ENCODE peak calls at places on chromosomes 6 and 20, in eight cellular contexts. D is thyroid gland, J is NB4, H is breast epithelium, C is lower leg skin, X is A549, Z is stomach, E is tibial nerve. L is an unnamed sample.
A peak's percentile ranks its signal among the peaks of the same experiment; 100 is the strongest.

GRCh38 chr6:90284236-90284744 is 12.4 kb downstream of the BACH2 start:
- DNase-seq in X (peak; percentile 68), C (no peak), Z (no peak), D (no peak), H (no peak), J (peak; percentile 85), E (no peak), L (no peak)

GRCh38 chr20:62409935-62410741 is 3.1 kb upstream of the CABLES2 start:
- DNase-seq in Z (peak; percentile 83), E (no peak), D (peak; percentile 98), X (peak; percentile 51), J (peak; percentile 60), H (peak; percentile 80), C (no peak), L (peak; percentile 69)

GRCh38 chr6:21384211-21384610 is 209.3 kb upstream of the SOX4 start:
- DNase-seq in H (no peak), X (peak; percentile 26), Z (no peak), E (no peak), D (peak; percentile 29), C (no peak), J (peak; percentile 81), L (no peak)

GRCh38 chr20:49579874-49580817 is 12.2 kb upstream of the PTGIS start:
- DNase-seq in X (no peak), E (no peak), D (no peak), C (no peak), Z (no peak), J (no peak), H (no peak), L (no peak)

GRCh38 chr20:57371363-57371762 is 19.8 kb upstream of the RBM38 start:
- DNase-seq in H (no peak), Z (no peak), X (no peak), C (no peak), D (no peak), J (no peak), E (no peak), L (no peak)

GRCh38 chr6:121222656-121223055 is 111.6 kb downstream of the TBC1D32 start:
- DNase-seq in Z (no peak), D (no peak), E (no peak), J (no peak), X (peak; percentile 7), C (no peak), H (no peak), L (no peak)

GRCh38 chr6:122392564-122393338 is 6.7 kb upstream of the HSF2 start:
- DNase-seq in D (no peak), E (no peak), H (no peak), Z (no peak), C (no peak), X (no peak), J (no peak), L (no peak)

GRCh38 chr6:82363368-82364086 is at the start of gene TPBG:
- DNase-seq in E (no peak), H (peak; percentile 62), X (peak; percentile 72), C (peak; percentile 90), Z (peak; percentile 58), J (no peak), D (peak; percentile 70), L (peak; percentile 55)

GRCh38 chr20:46802696-46803445 is 91.8 kb upstream of the EYA2 start:
- DNase-seq in C (peak; percentile 25), Z (no peak), H (no peak), D (no peak), E (no peak), J (no peak), X (no peak), L (no peak)

GRCh38 chr6:113276631-113277030 is 580.5 kb upstream of the MARCKS start:
- DNase-seq in E (no peak), H (no peak), C (no peak), Z (no peak), D (no peak), J (no peak), X (no peak), L (no peak)

GRCh38 chr20:62716198-62716940 is 7.7 kb downstream of the NTSR1 start:
- DNase-seq in X (no peak), C (no peak), D (no peak), E (no peak), J (peak; percentile 76), Z (no peak), H (no peak), L (peak; percentile 75)

GRCh38 chr6:150686566-150686965 is 86.9 kb downstream of the PLEKHG1 start:
- DNase-seq in X (no peak), D (no peak), Z (no peak), J (no peak), C (no peak), H (no peak), E (no peak), L (no peak)

GRCh38 chr6:154412106-154412820 is 55.7 kb upstream of the IPCEF1 start:
- DNase-seq in J (no peak), E (no peak), Z (no peak), X (no peak), C (no peak), D (no peak), H (no peak), L (no peak)

GRCh38 chr6:53587291-53587690 is 42.4 kb upstream of the GCLC start:
- DNase-seq in J (no peak), D (no peak), H (no peak), C (no peak), X (no peak), E (no peak), Z (no peak), L (no peak)

GRCh38 chr20:49615401-49616153 is 47.6 kb upstream of the PTGIS start:
- DNase-seq in C (no peak), D (no peak), J (no peak), H (no peak), Z (peak; percentile 81), E (no peak), X (peak; percentile 93), L (peak; percentile 70)

GRCh38 chr20:33043731-33044181 is 9.9 kb upstream of the BPIFB3 start:
- DNase-seq in X (no peak), E (no peak), Z (no peak), J (no peak), C (no peak), D (no peak), H (no peak), L (no peak)

GRCh38 chr6:131923356-131923755 is 27.8 kb downstream of the CCN2 start:
- DNase-seq in C (no peak), X (peak; percentile 78), E (peak; percentile 32), H (peak; percentile 52), J (peak; percentile 77), D (peak; percentile 67), Z (peak; percentile 67), L (no peak)

GRCh38 chr6:165804331-165805066 is 141.5 kb upstream of the PDE10A start:
- DNase-seq in C (peak; percentile 78), J (no peak), E (no peak), X (no peak), Z (no peak), D (peak; percentile 49), H (no peak), L (no peak)

GRCh38 chr6:146444195-146444594 is 99.4 kb upstream of the RAB32 start:
- DNase-seq in J (peak; percentile 32), D (no peak), X (no peak), H (no peak), E (no peak), Z (no peak), C (no peak), L (no peak)

DNA sequence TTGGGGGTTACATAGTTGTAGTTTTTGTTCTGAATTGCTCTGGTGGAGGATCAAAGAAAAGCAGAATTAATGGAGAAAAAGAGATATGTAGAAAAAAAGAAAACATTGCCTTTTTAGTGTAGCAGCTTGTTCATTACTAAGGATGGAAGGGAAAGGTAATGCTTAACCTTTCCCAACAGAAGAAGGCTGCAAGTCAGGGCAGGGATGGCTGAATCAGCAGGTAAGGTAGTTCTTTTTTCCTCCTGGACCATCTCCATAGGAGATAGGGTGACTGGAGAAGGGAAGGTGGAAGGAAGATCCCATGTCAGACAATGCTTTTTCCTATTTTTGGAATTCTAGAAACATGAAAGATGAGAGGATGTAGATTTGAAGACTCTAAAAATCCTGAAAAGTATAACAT is 79.4 kb upstream of the SUPT3H start:
- DNase-seq in C (no peak), Z (no peak), H (no peak), E (no peak), X (no peak), D (no peak), J (no peak), L (no peak)
- TF ChIP-seq POLR2A in C (no peak), Z (no peak), H (no peak), E (no peak), X (no peak), D (no peak), J (no peak), L (no peak)

GRCh38 chr6:35469711-35470662 is 1.8 kb downstream of the RPL10A start:
- DNase-seq in H (no peak), J (no peak), Z (peak; percentile 39), D (peak; percentile 44), X (no peak), C (no peak), E (no peak), L (no peak)
- TF ChIP-seq POLR2A in H (no peak), J (no peak), Z (no peak), D (no peak), X (no peak), C (no peak), E (no peak), L (no peak)

GRCh38 chr6:73519943-73520687 is 717 bp downstream of the EEF1A1 start:
- DNase-seq in C (peak; percentile 95), H (peak; percentile 73), D (peak; percentile 75), X (peak; percentile 72), Z (peak; percentile 73), E (peak; percentile 44), J (peak; percentile 78), L (no peak)

GRCh38 chr6:73515204-73516101 is 5.4 kb downstream of the EEF1A1 start:
- DNase-seq in X (peak; percentile 80), E (no peak), Z (peak; percentile 48), C (no peak), H (no peak), J (peak; percentile 84), D (peak; percentile 61), L (no peak)

GRCh38 chr6:73514746-73515110 is 6.1 kb downstream of the EEF1A1 start:
- DNase-seq in D (no peak), H (no peak), Z (no peak), C (no peak), J (peak; percentile 62), E (no peak), X (peak; percentile 33), L (no peak)

GRCh38 chr6:73513496-73513854 is 7.4 kb downstream of the EEF1A1 start:
- DNase-seq in Z (no peak), D (no peak), C (no peak), J (peak; percentile 37), E (no peak), H (no peak), X (peak; percentile 20), L (no peak)

GRCh38 chr6:73516712-73517489 is 3.9 kb downstream of the EEF1A1 start:
- DNase-seq in H (no peak), D (no peak), X (no peak), E (no peak), J (peak; percentile 54), C (no peak), Z (no peak), L (no peak)
- TF ChIP-seq POLR2A in H (no peak), D (no peak), X (no peak), E (no peak), J (no peak), C (no peak), Z (peak; percentile 26), L (no peak)

DNA sequence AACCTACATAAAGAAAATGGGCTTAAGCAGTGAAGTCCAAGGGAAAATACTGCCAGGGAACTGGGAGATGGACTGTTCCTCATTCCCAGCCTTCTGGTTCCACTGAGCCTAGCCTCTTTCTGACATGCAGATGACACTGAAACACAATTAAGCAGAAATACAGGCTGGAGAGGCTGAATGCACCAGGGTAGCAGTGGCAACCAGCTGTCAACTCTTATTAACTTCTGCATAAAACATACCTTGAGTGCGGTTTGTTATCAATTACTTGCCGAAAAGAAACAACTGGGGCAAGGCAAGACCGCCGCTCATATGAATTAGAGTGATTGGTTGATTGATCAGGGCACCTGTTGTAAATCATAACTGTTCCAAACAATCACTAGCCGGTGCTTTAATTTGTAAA is 16.3 kb downstream of the TFAP2B start:
- DNase-seq in X (no peak), E (no peak), J (no peak), H (no peak), Z (no peak), D (no peak), C (no peak), L (no peak)
- TF ChIP-seq POLR2A in X (no peak), E (no peak), J (no peak), H (no peak), Z (no peak), D (no peak), C (no peak), L (no peak)

L was measured in H54.